ENCODE peak calls at places on chromosomes 13 and 19, in seven cellular contexts. B is kidney tubule cell, Q is left ventricle myocardium inferior, D is endothelial cell, S is GM19239, U is left colon, H is aorta. J is an unnamed sample.

GRCh38 chr13:113398963-113399754 is 35.2 kb upstream of the GRTP1 start:
- DNase-seq in S (no peak), B (no peak), Q (no peak), U (no peak), H (peak), D (no peak), J (no peak)

GRCh38 chr13:37617162-37617561 is 18.6 kb upstream of the POSTN start:
- DNase-seq in S (no peak), D (no peak), H (no peak), Q (no peak), B (peak), U (no peak), J (peak)

GRCh38 chr19:36604656-36605100 is 435 bp upstream of the ZNF382 start:
- DNase-seq in D (peak), H (peak), B (peak), U (peak), Q (peak), S (peak), J (peak)

GRCh38 chr13:106426909-106427308 is 108.6 kb downstream of the EFNB2 start:
- DNase-seq in H (no peak), B (no peak), U (no peak), D (no peak), S (no peak), Q (no peak), J (no peak)

GRCh38 chr19:49127674-49128544 is 8.6 kb downstream of the PPFIA3 start:
- DNase-seq in H (peak), B (peak), Q (peak), D (peak), S (peak), U (peak), J (peak)

GRCh38 chr19:35517342-35517741 is 3.9 kb upstream of the DMKN start:
- DNase-seq in S (no peak), H (no peak), U (no peak), B (no peak), D (no peak), Q (no peak), J (no peak)

GRCh38 chr19:20565321-20566018 is at the start of gene ZNF737:
- DNase-seq in D (peak), B (peak), U (peak), S (peak), H (peak), Q (peak), J (peak)

GRCh38 chr19:17868669-17869068 is 3.1 kb upstream of the SLC5A5 start:
- DNase-seq in H (no peak), B (no peak), S (no peak), D (no peak), U (no peak), Q (no peak), J (no peak)

GRCh38 chr19:27971071-27971470 is 1241.9 kb downstream of the UQCRFS1 start:
- DNase-seq in H (no peak), B (peak), S (no peak), Q (no peak), U (no peak), D (no peak), J (peak)

GRCh38 chr13:109586509-109587346 is 199.7 kb downstream of the IRS2 start:
- DNase-seq in B (no peak), S (no peak), U (peak), Q (no peak), D (no peak), H (no peak), J (no peak)

GRCh38 chr19:10420444-10421239 is at the start of gene PDE4A:
- DNase-seq in H (no peak), D (peak), U (no peak), Q (no peak), B (peak), S (no peak), J (peak)

GRCh38 chr19:2680808-2681207 is 21.7 kb downstream of the GNG7 start:
- DNase-seq in S (peak), U (no peak), Q (no peak), B (no peak), D (no peak), H (no peak), J (no peak)

GRCh38 chr19:5947435-5947834 is 30.5 kb downstream of the RANBP3 start:
- DNase-seq in D (no peak), U (peak), S (no peak), H (no peak), B (no peak), Q (peak), J (no peak)

GRCh38 chr13:61664821-61665705 is 249.4 kb upstream of the PCDH20 start:
- DNase-seq in B (peak), H (no peak), Q (no peak), S (no peak), D (no peak), U (no peak), J (no peak)

GRCh38 chr13:108902557-108903155 is 273.2 kb downstream of the MYO16 start:
- DNase-seq in Q (no peak), D (no peak), B (no peak), S (no peak), U (no peak), H (no peak), J (peak)

GRCh38 chr19:45815501-45816216 is 551 bp upstream of the RSPH6A start:
- DNase-seq in Q (peak), D (peak), B (no peak), S (no peak), U (no peak), H (no peak), J (no peak)

GRCh38 chr13:70080030-70080429 is 27.6 kb upstream of the ATXN8OS start:
- DNase-seq in S (no peak), Q (peak), B (no peak), D (no peak), U (no peak), H (no peak), J (no peak)

GRCh38 chr19:50214699-50215543 is 11.5 kb downstream of the MYH14 start:
- DNase-seq in D (no peak), S (no peak), Q (no peak), U (peak), H (no peak), B (peak), J (no peak)

GRCh38 chr13:42754801-42755513 is 26.4 kb upstream of the FAM216B start:
- DNase-seq in B (no peak), U (no peak), Q (no peak), H (no peak), S (no peak), D (no peak), J (no peak)

GRCh38 chr13:89726690-89727435 is 1620.6 kb upstream of the MIR17HG start:
- DNase-seq in U (no peak), B (peak), Q (no peak), S (no peak), H (no peak), D (no peak), J (peak)

GRCh38 chr19:4694211-4694987 is 24.3 kb upstream of the MYDGF start:
- DNase-seq in D (no peak), B (peak), U (peak), Q (peak), H (no peak), S (no peak), J (peak)

GRCh38 chr19:39171479-39172465 is 25.0 kb upstream of the NCCRP1 start:
- DNase-seq in B (no peak), U (no peak), Q (no peak), S (no peak), D (no peak), H (no peak), J (no peak)

GRCh38 chr13:101490400-101491015 is 38.0 kb downstream of the ITGBL1 start:
- DNase-seq in B (peak), H (no peak), Q (no peak), D (no peak), S (no peak), U (no peak), J (no peak)

GRCh38 chr13:23828866-23829265 is 60.3 kb downstream of the MIPEP start:
- DNase-seq in H (no peak), D (no peak), B (peak), S (no peak), U (no peak), Q (no peak), J (no peak)

GRCh38 chr13:89352384-89352783 is 1681.2 kb downstream of the SLITRK5 start:
- DNase-seq in H (no peak), D (no peak), B (no peak), S (no peak), U (no peak), Q (no peak), J (no peak)

GRCh38 chr13:29465741-29466293 is 129.7 kb downstream of the SLC7A1 start:
- DNase-seq in S (no peak), D (no peak), B (peak), U (no peak), Q (peak), H (no peak), J (no peak)

GRCh38 chr13:90534617-90535340 is 812.7 kb upstream of the MIR17HG start:
- DNase-seq in Q (no peak), U (no peak), D (no peak), S (no peak), B (no peak), H (no peak), J (no peak)

GRCh38 chr19:41792513-41793413 is 3.6 kb upstream of the CEACAM3 start:
- DNase-seq in Q (peak), D (peak), S (no peak), U (no peak), H (peak), B (peak), J (no peak)

GRCh38 chr19:32598022-32598421 is 17.0 kb downstream of the PDCD5 start:
- DNase-seq in Q (no peak), B (no peak), H (no peak), S (no peak), D (no peak), U (no peak), J (no peak)

GRCh38 chr13:114044486-114044885 is 70.6 kb upstream of the C13orf46 start:
- DNase-seq in Q (no peak), D (no peak), S (no peak), B (no peak), H (no peak), U (no peak), J (no peak)

GRCh38 chr13:27607125-27607524 is 13.2 kb downstream of the LNX2 start:
- DNase-seq in S (no peak), U (no peak), B (peak), Q (no peak), H (no peak), D (no peak), J (no peak)

GRCh38 chr13:30113531-30113930 is 193.8 kb downstream of the KATNAL1 start:
- DNase-seq in U (no peak), D (no peak), B (no peak), H (no peak), Q (no peak), S (no peak), J (no peak)

GRCh38 chr13:29849731-29850212 is 645 bp downstream of the UBL3 start:
- DNase-seq in S (no peak), D (peak), B (peak), Q (peak), H (peak), U (peak), J (peak)

GRCh38 chr19:5038631-5039271 is 69.8 kb downstream of the KDM4B start:
- DNase-seq in B (peak), U (no peak), H (no peak), S (no peak), D (peak), Q (no peak), J (no peak)

GRCh38 chr13:48412881-48413351 is at the start of gene LPAR6:
- DNase-seq in B (peak), H (no peak), D (peak), Q (no peak), U (no peak), S (no peak), J (no peak)

GRCh38 chr19:49443366-49444099 is 2.2 kb upstream of the SLC17A7 start:
- DNase-seq in H (peak), B (peak), S (peak), Q (peak), D (peak), U (peak), J (peak)

GRCh38 chr19:43719918-43720317 is 4.0 kb downstream of the IRGC start:
- DNase-seq in U (no peak), S (no peak), D (no peak), Q (no peak), B (no peak), H (no peak), J (no peak)

GRCh38 chr13:75544681-75545333 is 4.8 kb upstream of the UCHL3 start:
- DNase-seq in H (no peak), D (no peak), U (no peak), Q (no peak), B (peak), S (no peak), J (peak)